ENCODE peak calls at places on chromosomes 2 and 18, in eight cellular contexts. S is HAP-1, V is esophagus muscularis mucosa, E is thyroid gland, U is aorta, M is body of pancreas, I is T-helper 17 cell, Z is ovary. N is an unnamed sample.
A peak's percentile ranks its signal among the peaks of the same experiment; 100 is the strongest.

GRCh38 chr18:63850010-63850409 is 37.5 kb upstream of the SERPINB2 start:
- DNase-seq in Z (no peak), U (no peak), S (peak; percentile 28), V (no peak), M (no peak), I (no peak), E (no peak), N (no peak)

GRCh38 chr2:237511885-237512405 is 24.9 kb downstream of the MLPH start:
- DNase-seq in M (no peak), I (no peak), V (no peak), E (no peak), S (no peak), Z (no peak), U (no peak), N (no peak)

GRCh38 chr2:4381049-4381448 is 677.7 kb downstream of the DCDC2C start:
- DNase-seq in Z (no peak), I (no peak), E (no peak), V (no peak), S (no peak), U (no peak), M (no peak), N (no peak)

GRCh38 chr2:144512421-144513272 is 7.3 kb downstream of the ZEB2 start:
- DNase-seq in S (no peak), Z (no peak), E (no peak), I (no peak), M (no peak), U (no peak), V (no peak), N (no peak)

GRCh38 chr2:121977326-121977725 is 221.9 kb downstream of the TSN start:
- DNase-seq in M (no peak), I (no peak), Z (no peak), S (no peak), V (no peak), E (no peak), U (no peak), N (no peak)

GRCh38 chr2:54839526-54840255 is 116.2 kb downstream of the EML6 start:
- DNase-seq in U (no peak), I (no peak), V (no peak), Z (no peak), E (peak; percentile 86), S (no peak), M (no peak), N (no peak)

GRCh38 chr18:80171190-80171872 is 62.3 kb downstream of the ADNP2 start:
- DNase-seq in M (peak; percentile 28), I (no peak), S (peak; percentile 84), Z (peak; percentile 86), V (no peak), U (peak; percentile 73), E (peak; percentile 77), N (no peak)

GRCh38 chr2:65458999-65459398 is 26.6 kb upstream of the SPRED2 start:
- DNase-seq in Z (no peak), M (no peak), U (no peak), E (no peak), V (no peak), I (no peak), S (no peak), N (no peak)

GRCh38 chr2:230865766-230866703 is 1.3 kb downstream of the ITM2C start:
- DNase-seq in S (peak; percentile 75), M (peak; percentile 47), I (no peak), E (peak; percentile 26), V (no peak), Z (peak; percentile 53), U (no peak), N (peak; percentile 84)

GRCh38 chr2:105412584-105412983 is 13.7 kb upstream of the FHL2 start:
- DNase-seq in V (no peak), I (no peak), E (no peak), S (no peak), U (no peak), M (no peak), Z (no peak), N (no peak)

GRCh38 chr2:43210467-43211303 is 15.7 kb downstream of the ZFP36L2 start:
- DNase-seq in U (peak; percentile 74), S (no peak), E (no peak), M (peak; percentile 62), Z (peak; percentile 84), I (no peak), V (no peak), N (no peak)

GRCh38 chr2:37570773-37571570 is 100.5 kb downstream of the CDC42EP3 start:
- DNase-seq in S (no peak), Z (no peak), U (peak; percentile 62), E (no peak), M (no peak), I (no peak), V (no peak), N (no peak)

GRCh38 chr2:74399785-74400184 is 19.7 kb upstream of the DCTN1 start:
- DNase-seq in S (peak; percentile 40), I (no peak), V (no peak), E (no peak), M (no peak), Z (no peak), U (no peak), N (no peak)

GRCh38 chr18:59697236-59697932 is at the start of gene CCBE1:
- DNase-seq in M (peak; percentile 34), S (peak; percentile 80), E (peak; percentile 64), Z (peak; percentile 89), U (no peak), I (no peak), V (no peak), N (no peak)

GRCh38 chr2:42342061-42342794 is 18.8 kb downstream of the COX7A2L start:
- DNase-seq in U (peak; percentile 84), M (peak; percentile 65), I (no peak), S (no peak), V (peak; percentile 89), E (peak; percentile 30), Z (no peak), N (no peak)

GRCh38 chr2:145760781-145761649 is 1241.1 kb upstream of the ZEB2 start:
- DNase-seq in E (no peak), M (peak; percentile 56), Z (no peak), S (no peak), I (no peak), U (no peak), V (no peak), N (no peak)

GRCh38 chr2:201931955-201932354 is 101.7 kb upstream of the FZD7 start:
- DNase-seq in E (no peak), V (no peak), U (no peak), S (no peak), M (no peak), Z (no peak), I (no peak), N (no peak)

GRCh38 chr2:12585784-12586183 is 131.0 kb upstream of the TRIB2 start:
- DNase-seq in E (no peak), U (no peak), I (no peak), S (no peak), M (no peak), V (no peak), Z (no peak), N (no peak)

GRCh38 chr18:26863122-26863879 is 2.2 kb downstream of the AQP4 start:
- DNase-seq in Z (peak; percentile 56), S (peak; percentile 81), U (no peak), I (no peak), M (peak; percentile 74), E (peak; percentile 96), V (no peak), N (no peak)

GRCh38 chr2:156892449-156893335 is 364.8 kb upstream of the GALNT5 start:
- DNase-seq in I (no peak), V (no peak), E (peak; percentile 17), S (peak; percentile 36), M (peak; percentile 2), Z (no peak), U (no peak), N (no peak)

GRCh38 chr2:38602136-38602731 is 494 bp downstream of the HNRNPLL start:
- DNase-seq in E (peak; percentile 54), U (peak; percentile 67), I (peak; percentile 28), S (peak; percentile 45), M (peak; percentile 27), V (no peak), Z (peak; percentile 71), N (no peak)

GRCh38 chr18:2923464-2923863 is 76.7 kb downstream of the EMILIN2 start:
- DNase-seq in U (no peak), Z (no peak), I (no peak), E (no peak), M (no peak), V (no peak), S (no peak), N (no peak)

GRCh38 chr2:96520231-96520630 is 15.1 kb upstream of the NEURL3 start:
- DNase-seq in S (no peak), V (no peak), I (no peak), U (no peak), E (no peak), Z (no peak), M (no peak), N (no peak)
- H3K9me3 ChIP-seq in S (peaks cover 5% of the 10 kb centered on the region), V (no peaks in the 10 kb centered on the region), I (peaks cover 3% of the 10 kb centered on the region), U (no peaks in the 10 kb centered on the region), E (no peaks in the 10 kb centered on the region), Z (no peaks in the 10 kb centered on the region), M (no peaks in the 10 kb centered on the region), N (no peaks in the 10 kb centered on the region)

DNA sequence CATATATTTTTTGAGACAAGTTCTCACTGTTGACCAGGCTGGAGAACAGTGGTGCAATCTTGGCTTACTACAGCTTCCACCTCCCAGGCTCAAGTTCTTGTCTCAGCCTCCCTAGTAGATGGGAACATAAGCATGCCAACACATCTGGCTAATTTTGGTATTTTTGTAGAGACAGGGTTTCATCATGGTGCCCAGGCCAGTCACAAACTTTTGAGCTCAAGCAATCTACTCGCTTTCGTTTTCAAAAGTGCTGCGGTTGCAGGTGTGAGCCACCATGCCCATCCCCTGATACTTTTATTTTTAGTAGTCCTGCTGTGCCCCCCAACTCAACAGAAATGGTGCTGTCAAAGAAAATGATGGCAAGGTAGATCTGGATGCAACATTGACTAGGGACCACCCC is 1127.3 kb downstream of the SUCLG1 start:
- DNase-seq in S (no peak), I (no peak), Z (no peak), E (no peak), V (no peak), U (no peak), M (no peak), N (no peak)
- H3K9me3 ChIP-seq in S (no peaks in the 10 kb centered on the region), I (no peaks in the 10 kb centered on the region), Z (no peaks in the 10 kb centered on the region), E (no peaks in the 10 kb centered on the region), V (no peaks in the 10 kb centered on the region), U (no peaks in the 10 kb centered on the region), M (no peaks in the 10 kb centered on the region), N (no peaks in the 10 kb centered on the region)

DNA sequence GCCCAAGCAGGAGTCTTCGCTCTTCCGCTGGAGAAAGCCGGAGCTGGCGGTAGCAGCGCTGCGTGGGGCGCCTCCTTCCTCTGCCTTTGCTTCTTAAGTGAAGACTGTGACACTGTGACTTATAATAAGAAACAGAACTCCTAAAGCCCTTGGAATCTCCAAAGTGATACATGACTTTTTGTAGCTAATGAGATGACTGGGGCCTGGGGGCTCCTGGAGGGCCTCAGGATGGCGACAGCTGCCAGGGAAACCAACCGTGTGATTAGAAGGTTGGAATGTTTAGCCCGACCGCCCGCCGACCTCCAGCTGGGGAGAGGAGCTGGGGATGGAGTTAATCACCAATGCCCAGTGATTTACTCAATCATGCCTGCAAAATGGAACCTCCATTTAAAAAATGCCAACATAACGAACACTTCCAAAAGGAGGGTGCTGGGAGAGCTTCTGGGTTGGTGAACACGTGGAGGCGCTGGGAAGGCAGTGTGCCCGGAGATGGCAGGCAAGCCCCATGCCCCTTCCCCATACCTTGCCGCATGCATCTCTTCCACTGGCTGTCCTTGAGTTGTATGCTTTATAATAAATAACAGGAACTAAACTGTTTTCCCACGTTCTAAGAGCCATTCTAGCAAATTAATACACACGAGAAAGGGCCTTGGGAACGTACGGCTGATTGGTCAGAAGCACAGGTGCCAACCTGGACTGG is 29.0 kb upstream of the MAL start:
- DNase-seq in I (no peak), Z (no peak), S (no peak), U (no peak), V (no peak), M (no peak), E (no peak), N (no peak)
- H3K9me3 ChIP-seq in I (no peaks in the 10 kb centered on the region), Z (no peaks in the 10 kb centered on the region), S (no peaks in the 10 kb centered on the region), U (no peaks in the 10 kb centered on the region), V (no peaks in the 10 kb centered on the region), M (no peaks in the 10 kb centered on the region), E (no peaks in the 10 kb centered on the region), N (no peaks in the 10 kb centered on the region)

GRCh38 chr18:1914489-1914888 is 656.8 kb downstream of the METTL4 start:
- DNase-seq in I (no peak), M (no peak), Z (no peak), E (no peak), V (no peak), S (no peak), U (no peak), N (no peak)
- H3K9me3 ChIP-seq in I (no peaks in the 10 kb centered on the region), M (no peaks in the 10 kb centered on the region), Z (no peaks in the 10 kb centered on the region), E (no peaks in the 10 kb centered on the region), V (peaks cover 27% of the 10 kb centered on the region), S (peaks cover 7% of the 10 kb centered on the region), U (peaks cover 5% of the 10 kb centered on the region), N (peaks cover 4% of the 10 kb centered on the region)

N was measured in vagina.